ENCODE peak calls at places on chromosomes 13 and 19, in seven cellular contexts. One of them, this sample, is unnamed. For H3K36me3, the result is how much of the 10 kb centered on the place peaks cover.

GRCh38 chr13:111505175-111505777 is 184.8 kb downstream of the TEX29 start:
- DNase-seq in breast epithelium: no peak
- DNase-seq in K562: peak
- DNase-seq in Peyer's patch: no peak
- DNase-seq in body of pancreas: no peak
- DNase-seq in PC-3: peak
- DNase-seq in heart right ventricle: no peak
- DNase-seq in this sample: peak

GRCh38 chr19:55670280-55671053 is 4.6 kb upstream of the EPN1 start:
- DNase-seq in heart right ventricle: no peak
- DNase-seq in K562: no peak
- DNase-seq in PC-3: no peak
- DNase-seq in body of pancreas: no peak
- DNase-seq in Peyer's patch: no peak
- DNase-seq in breast epithelium: no peak
- DNase-seq in this sample: no peak

GRCh38 chr13:26007774-26008173 is 44.0 kb downstream of the SHISA2 start:
- DNase-seq in body of pancreas: no peak
- DNase-seq in PC-3: peak
- DNase-seq in heart right ventricle: no peak
- DNase-seq in Peyer's patch: no peak
- DNase-seq in K562: no peak
- DNase-seq in breast epithelium: no peak
- DNase-seq in this sample: no peak

GRCh38 chr13:109608032-109608431 is 178.4 kb downstream of the IRS2 start:
- DNase-seq in breast epithelium: no peak
- DNase-seq in K562: no peak
- DNase-seq in body of pancreas: no peak
- DNase-seq in Peyer's patch: no peak
- DNase-seq in PC-3: no peak
- DNase-seq in heart right ventricle: no peak
- DNase-seq in this sample: no peak

GRCh38 chr19:2816641-2817040 is 3.0 kb upstream of the ZNF554 start:
- DNase-seq in K562: no peak
- DNase-seq in Peyer's patch: no peak
- DNase-seq in PC-3: no peak
- DNase-seq in breast epithelium: no peak
- DNase-seq in body of pancreas: no peak
- DNase-seq in heart right ventricle: no peak
- DNase-seq in this sample: no peak

GRCh38 chr13:95226051-95226450 is 75.2 kb downstream of the ABCC4 start:
- DNase-seq in PC-3: peak
- DNase-seq in breast epithelium: no peak
- DNase-seq in K562: no peak
- DNase-seq in body of pancreas: no peak
- DNase-seq in Peyer's patch: no peak
- DNase-seq in heart right ventricle: no peak
- DNase-seq in this sample: no peak

GRCh38 chr19:47272448-47273312 is 2.0 kb upstream of the INAFM1 start:
- DNase-seq in Peyer's patch: peak
- DNase-seq in breast epithelium: peak
- DNase-seq in heart right ventricle: no peak
- DNase-seq in body of pancreas: peak
- DNase-seq in PC-3: peak
- DNase-seq in K562: peak
- DNase-seq in this sample: no peak

GRCh38 chr13:47499358-47500150 is 501.5 kb downstream of the SUCLA2 start:
- DNase-seq in K562: no peak
- DNase-seq in body of pancreas: no peak
- DNase-seq in PC-3: peak
- DNase-seq in heart right ventricle: no peak
- DNase-seq in Peyer's patch: no peak
- DNase-seq in breast epithelium: no peak
- DNase-seq in this sample: no peak

GRCh38 chr13:62407871-62408270 is 992.2 kb upstream of the PCDH20 start:
- DNase-seq in PC-3: no peak
- DNase-seq in body of pancreas: no peak
- DNase-seq in breast epithelium: no peak
- DNase-seq in Peyer's patch: no peak
- DNase-seq in heart right ventricle: no peak
- DNase-seq in K562: no peak
- DNase-seq in this sample: no peak

GRCh38 chr19:9009935-9010651 is at the start of gene MUC16:
- DNase-seq in Peyer's patch: no peak
- DNase-seq in PC-3: peak
- DNase-seq in K562: no peak
- DNase-seq in breast epithelium: no peak
- DNase-seq in heart right ventricle: no peak
- DNase-seq in body of pancreas: no peak
- DNase-seq in this sample: no peak

GRCh38 chr13:106238690-106239089 is 296.8 kb downstream of the EFNB2 start:
- DNase-seq in Peyer's patch: no peak
- DNase-seq in PC-3: no peak
- DNase-seq in breast epithelium: no peak
- DNase-seq in heart right ventricle: no peak
- DNase-seq in K562: no peak
- DNase-seq in body of pancreas: no peak
- DNase-seq in this sample: no peak

GRCh38 chr19:2341987-2342386 is 13.5 kb downstream of the SPPL2B start:
- DNase-seq in K562: no peak
- DNase-seq in breast epithelium: no peak
- DNase-seq in heart right ventricle: no peak
- DNase-seq in Peyer's patch: no peak
- DNase-seq in PC-3: no peak
- DNase-seq in body of pancreas: no peak
- DNase-seq in this sample: no peak

GRCh38 chr13:99916366-99917103 is 55.0 kb downstream of the ZIC5 start:
- DNase-seq in breast epithelium: no peak
- DNase-seq in heart right ventricle: no peak
- DNase-seq in Peyer's patch: no peak
- DNase-seq in body of pancreas: peak
- DNase-seq in K562: peak
- DNase-seq in PC-3: peak
- DNase-seq in this sample: no peak

GRCh38 chr19:44925114-44925891 is 10.9 kb downstream of the APOC1 start:
- DNase-seq in PC-3: no peak
- DNase-seq in heart right ventricle: peak
- DNase-seq in breast epithelium: peak
- DNase-seq in body of pancreas: no peak
- DNase-seq in K562: no peak
- DNase-seq in Peyer's patch: peak
- DNase-seq in this sample: no peak

GRCh38 chr19:35718345-35719041 is 690 bp downstream of the KMT2B start:
- DNase-seq in breast epithelium: no peak
- DNase-seq in Peyer's patch: peak
- DNase-seq in body of pancreas: peak
- DNase-seq in K562: peak
- DNase-seq in heart right ventricle: peak
- DNase-seq in PC-3: peak
- DNase-seq in this sample: no peak

GRCh38 chr19:41928221-41928683 is at the start of gene ERFL:
- DNase-seq in K562: peak
- DNase-seq in Peyer's patch: no peak
- DNase-seq in breast epithelium: no peak
- DNase-seq in heart right ventricle: no peak
- DNase-seq in body of pancreas: no peak
- DNase-seq in PC-3: no peak
- DNase-seq in this sample: no peak

GRCh38 chr13:30306762-30307193 is 573 bp downstream of the KATNAL1 start:
- DNase-seq in K562: peak
- DNase-seq in heart right ventricle: peak
- DNase-seq in PC-3: peak
- DNase-seq in breast epithelium: peak
- DNase-seq in Peyer's patch: peak
- DNase-seq in body of pancreas: peak
- DNase-seq in this sample: peak

GRCh38 chr13:30303269-30303668 is 4.1 kb downstream of the KATNAL1 start:
- DNase-seq in breast epithelium: no peak
- DNase-seq in heart right ventricle: no peak
- DNase-seq in Peyer's patch: no peak
- DNase-seq in K562: no peak
- DNase-seq in PC-3: no peak
- DNase-seq in body of pancreas: no peak
- DNase-seq in this sample: no peak

GRCh38 chr13:30299746-30300145 is 7.6 kb downstream of the KATNAL1 start:
- DNase-seq in K562: no peak
- DNase-seq in PC-3: no peak
- DNase-seq in body of pancreas: no peak
- DNase-seq in Peyer's patch: no peak
- DNase-seq in breast epithelium: no peak
- DNase-seq in heart right ventricle: no peak
- DNase-seq in this sample: no peak

GRCh38 chr13:30305456-30305855 is 1.9 kb downstream of the KATNAL1 start:
- DNase-seq in breast epithelium: no peak
- DNase-seq in body of pancreas: no peak
- DNase-seq in Peyer's patch: no peak
- DNase-seq in K562: no peak
- DNase-seq in heart right ventricle: no peak
- DNase-seq in PC-3: no peak
- DNase-seq in this sample: no peak

DNA sequence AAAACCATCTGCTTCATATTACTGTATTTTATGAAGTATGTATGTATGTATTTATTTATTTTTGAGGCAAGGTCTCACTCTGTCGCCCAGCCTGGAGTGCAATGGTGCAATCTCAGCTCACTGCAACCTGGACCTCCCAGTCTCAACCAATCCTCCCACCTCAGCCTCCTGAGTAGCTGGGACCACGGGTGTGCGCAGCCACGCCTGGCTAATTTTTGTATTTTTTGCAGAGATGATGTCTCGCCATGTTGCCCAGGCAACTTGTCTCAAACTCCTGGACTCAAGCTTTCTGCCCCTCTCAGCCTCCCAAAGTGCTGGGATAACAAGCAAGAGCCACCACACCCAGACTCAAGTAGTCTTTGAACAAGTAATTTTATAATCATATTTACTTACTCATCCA is 5.5 kb downstream of the KATNAL1 start:
- DNase-seq in breast epithelium: no peak
- DNase-seq in PC-3: no peak
- DNase-seq in heart right ventricle: no peak
- DNase-seq in K562: no peak
- DNase-seq in body of pancreas: no peak
- DNase-seq in Peyer's patch: no peak
- DNase-seq in this sample: no peak
- H3K36me3 ChIP-seq in breast epithelium: under half
- H3K36me3 ChIP-seq in PC-3: under half
- H3K36me3 ChIP-seq in heart right ventricle: under half
- H3K36me3 ChIP-seq in K562: under half
- H3K36me3 ChIP-seq in body of pancreas: under half
- H3K36me3 ChIP-seq in Peyer's patch: under half
- H3K36me3 ChIP-seq in this sample: under half

GRCh38 chr13:113648218-113648615 is 9.8 kb downstream of the ATP4B start:
- DNase-seq in PC-3: no peak
- DNase-seq in K562: no peak
- DNase-seq in heart right ventricle: no peak
- DNase-seq in breast epithelium: no peak
- DNase-seq in Peyer's patch: no peak
- DNase-seq in body of pancreas: no peak
- DNase-seq in this sample: no peak

GRCh38 chr13:113649212-113649611 is 8.8 kb downstream of the ATP4B start:
- DNase-seq in body of pancreas: no peak
- DNase-seq in heart right ventricle: no peak
- DNase-seq in K562: no peak
- DNase-seq in Peyer's patch: no peak
- DNase-seq in PC-3: no peak
- DNase-seq in breast epithelium: no peak
- DNase-seq in this sample: no peak

GRCh38 chr13:113650731-113651148 is 7.3 kb downstream of the ATP4B start:
- DNase-seq in body of pancreas: no peak
- DNase-seq in Peyer's patch: no peak
- DNase-seq in K562: no peak
- DNase-seq in PC-3: no peak
- DNase-seq in breast epithelium: no peak
- DNase-seq in heart right ventricle: no peak
- DNase-seq in this sample: no peak

GRCh38 chr13:113651511-113652403 is 6.2 kb downstream of the ATP4B start:
- DNase-seq in PC-3: no peak
- DNase-seq in Peyer's patch: no peak
- DNase-seq in breast epithelium: no peak
- DNase-seq in body of pancreas: no peak
- DNase-seq in K562: no peak
- DNase-seq in heart right ventricle: no peak
- DNase-seq in this sample: no peak

GRCh38 chr13:113650275-113650674 is 7.7 kb downstream of the ATP4B start:
- DNase-seq in heart right ventricle: no peak
- DNase-seq in breast epithelium: no peak
- DNase-seq in K562: no peak
- DNase-seq in body of pancreas: no peak
- DNase-seq in PC-3: no peak
- DNase-seq in Peyer's patch: no peak
- DNase-seq in this sample: no peak
- H3K4me3 ChIP-seq in heart right ventricle: no peak
- H3K4me3 ChIP-seq in breast epithelium: no peak
- H3K4me3 ChIP-seq in K562: no peak
- H3K4me3 ChIP-seq in body of pancreas: no peak
- H3K4me3 ChIP-seq in PC-3: no peak
- H3K4me3 ChIP-seq in Peyer's patch: no peak
- H3K4me3 ChIP-seq in this sample: no peak

GRCh38 chr19:32351807-32352630 is 6.6 kb downstream of the ZNF507 start:
- DNase-seq in PC-3: peak
- DNase-seq in breast epithelium: no peak
- DNase-seq in heart right ventricle: no peak
- DNase-seq in body of pancreas: no peak
- DNase-seq in K562: no peak
- DNase-seq in Peyer's patch: no peak
- DNase-seq in this sample: no peak
- H3K36me3 ChIP-seq in PC-3: under half
- H3K36me3 ChIP-seq in breast epithelium: under half
- H3K36me3 ChIP-seq in heart right ventricle: under half
- H3K36me3 ChIP-seq in body of pancreas: under half
- H3K36me3 ChIP-seq in K562: half or more
- H3K36me3 ChIP-seq in Peyer's patch: under half
- H3K36me3 ChIP-seq in this sample: under half

DNA sequence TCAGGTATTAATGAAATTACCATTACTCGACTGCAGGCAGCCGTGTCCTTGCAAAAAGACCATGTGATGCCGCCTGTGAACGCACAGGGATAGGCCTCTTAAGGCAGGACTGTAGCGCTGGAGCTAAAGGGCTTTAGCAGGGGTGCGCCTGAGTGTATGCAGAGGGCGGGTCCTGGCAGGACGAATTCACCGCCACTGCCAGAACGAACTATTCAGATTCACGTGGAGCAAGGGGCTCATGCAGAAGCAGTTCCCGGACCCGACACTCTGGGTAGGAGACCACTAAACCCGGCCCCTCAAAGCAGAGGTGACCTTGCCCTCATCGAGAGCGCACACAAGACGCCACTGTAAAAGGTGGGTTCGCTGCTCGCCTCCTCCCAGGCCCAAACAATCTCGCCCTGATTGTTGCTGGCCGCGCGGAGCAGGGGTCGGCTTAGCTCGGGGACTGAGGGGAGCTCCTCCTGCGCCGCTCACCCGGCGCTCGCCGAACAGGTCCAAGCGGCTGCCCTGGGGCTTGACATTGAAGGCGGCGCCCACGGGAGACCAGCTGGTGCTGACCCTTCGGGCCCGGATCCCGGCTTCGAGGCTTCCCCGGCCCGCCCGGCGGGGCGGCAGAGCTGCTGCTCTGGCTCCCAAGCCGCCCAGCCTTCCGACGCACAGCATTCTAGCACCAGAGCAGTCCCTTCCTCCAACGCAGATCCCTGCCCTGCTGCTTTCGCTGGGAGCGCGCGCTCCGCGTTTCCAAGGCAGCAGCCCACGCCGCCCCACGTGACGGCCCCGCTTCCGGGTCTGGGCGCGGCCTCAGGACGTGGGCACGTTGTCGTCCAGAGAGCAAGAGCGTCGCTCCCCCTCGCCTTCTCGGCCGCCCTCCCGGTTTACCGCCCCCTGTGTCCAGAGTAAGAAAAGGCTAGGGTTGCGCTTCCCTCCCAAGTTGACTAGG is at the start of gene MIPEP:
- DNase-seq in breast epithelium: peak
- DNase-seq in Peyer's patch: peak
- DNase-seq in heart right ventricle: peak
- DNase-seq in K562: peak
- DNase-seq in PC-3: peak
- DNase-seq in body of pancreas: peak
- DNase-seq in this sample: peak
- H3K4me3 ChIP-seq in breast epithelium: peak
- H3K4me3 ChIP-seq in Peyer's patch: peak
- H3K4me3 ChIP-seq in heart right ventricle: peak
- H3K4me3 ChIP-seq in K562: peak
- H3K4me3 ChIP-seq in PC-3: peak
- H3K4me3 ChIP-seq in body of pancreas: peak
- H3K4me3 ChIP-seq in this sample: peak

This sample was measured in iPS DF 6.9.